ENCODE peak calls at places on chromosomes 2 and 18, in eight cellular contexts. N is HFF-Myc; F is activated CD4-positive, alpha-beta T cell treated with anti-CD3 and anti-CD28 coated beads for 36 hours; B is hippocampal formation; T is EL; U is SW480; K is effector CD4-positive, alpha-beta T cell; H is dermis microvascular lymphatic vessel endothelial cell. Q is an unnamed sample.

GRCh38 chr2:74181739-74182138 is 3.1 kb upstream of the MOB1A start:
- DNase-seq in N (no peak), T (peak), U (no peak), H (no peak), F (no peak), K (no peak), B (peak), Q (no peak)

GRCh38 chr18:21257383-21257782 is 15.4 kb downstream of the GREB1L start:
- DNase-seq in U (peak), T (peak), N (no peak), H (no peak), B (no peak), K (no peak), F (no peak), Q (peak)

GRCh38 chr2:65232636-65233035 is 5.0 kb downstream of the ACTR2 start:
- DNase-seq in T (peak), H (no peak), B (no peak), N (no peak), U (no peak), K (no peak), F (no peak), Q (peak)

GRCh38 chr2:203759692-203760365 is 53.4 kb downstream of the CD28 start:
- DNase-seq in F (no peak), N (peak), B (no peak), K (no peak), H (no peak), U (no peak), T (peak), Q (peak)

GRCh38 chr2:10591207-10591606 is 98.6 kb downstream of the NOL10 start:
- DNase-seq in T (peak), H (no peak), U (no peak), K (no peak), F (no peak), B (no peak), N (no peak), Q (peak)

GRCh38 chr2:190713476-190713875 is 64.6 kb downstream of the NAB1 start:
- DNase-seq in N (no peak), B (no peak), K (no peak), H (no peak), U (no peak), T (no peak), F (no peak), Q (peak)

GRCh38 chr2:201008000-201008829 is 44.8 kb upstream of the ORC2 start:
- DNase-seq in K (no peak), U (no peak), F (no peak), N (no peak), T (no peak), H (no peak), B (no peak), Q (no peak)

GRCh38 chr18:48000701-48001100 is 70.2 kb upstream of the SMAD2 start:
- DNase-seq in H (no peak), F (no peak), N (no peak), B (no peak), U (peak), K (no peak), T (no peak), Q (no peak)

GRCh38 chr2:2270808-2271415 is 60.2 kb downstream of the MYT1L start:
- DNase-seq in N (no peak), F (no peak), T (peak), B (no peak), H (no peak), K (no peak), U (no peak), Q (no peak)

GRCh38 chr2:239809391-239809790 is 215.8 kb downstream of the NDUFA10 start:
- DNase-seq in K (no peak), B (no peak), T (no peak), N (no peak), H (no peak), U (no peak), F (no peak), Q (no peak)

GRCh38 chr2:75865702-75866101 is 155.0 kb upstream of the GCFC2 start:
- DNase-seq in T (no peak), B (no peak), F (no peak), K (no peak), U (no peak), H (no peak), N (no peak), Q (no peak)

GRCh38 chr2:235051436-235052260 is 99.8 kb downstream of the SH3BP4 start:
- DNase-seq in F (no peak), U (no peak), B (no peak), H (no peak), N (no peak), T (no peak), K (no peak), Q (peak)

GRCh38 chr18:76494541-76495403 is at the start of gene ZNF516:
- DNase-seq in T (peak), F (peak), U (no peak), N (no peak), B (no peak), K (no peak), H (no peak), Q (peak)

GRCh38 chr2:225282858-225283693 is 116.4 kb upstream of the NYAP2 start:
- DNase-seq in N (no peak), H (no peak), B (no peak), U (peak), F (peak), K (peak), T (peak), Q (peak)

GRCh38 chr2:1855150-1855549 is 110.8 kb upstream of the PXDN start:
- DNase-seq in U (no peak), K (no peak), F (no peak), H (no peak), N (no peak), T (no peak), B (no peak), Q (peak)

GRCh38 chr18:23958036-23958435 is 56.5 kb upstream of the TTC39C start:
- DNase-seq in F (no peak), T (no peak), N (no peak), H (no peak), B (no peak), U (no peak), K (no peak), Q (peak)

GRCh38 chr2:220259656-220260055 is 632.2 kb downstream of the SLC4A3 start:
- DNase-seq in T (no peak), U (no peak), H (no peak), K (no peak), F (no peak), N (no peak), B (no peak), Q (no peak)

GRCh38 chr2:191486584-191487320 is 191.2 kb upstream of the NABP1 start:
- DNase-seq in H (no peak), U (peak), T (peak), B (no peak), N (peak), F (peak), K (no peak), Q (peak)

GRCh38 chr2:11985817-11986566 is 239.6 kb downstream of the LPIN1 start:
- DNase-seq in H (no peak), N (no peak), B (no peak), T (no peak), K (no peak), U (no peak), F (no peak), Q (no peak)

GRCh38 chr2:64943387-64944150 is 45.6 kb upstream of the SLC1A4 start:
- DNase-seq in K (no peak), T (no peak), B (peak), N (peak), U (no peak), H (no peak), F (no peak), Q (peak)

GRCh38 chr18:47775961-47776360 is 154.5 kb downstream of the SMAD2 start:
- DNase-seq in F (no peak), B (peak), K (no peak), T (peak), N (no peak), H (no peak), U (no peak), Q (no peak)

GRCh38 chr2:152716805-152717241 is 438 bp downstream of the PRPF40A start:
- DNase-seq in F (peak), U (peak), N (no peak), T (no peak), B (no peak), H (no peak), K (peak), Q (peak)

GRCh38 chr2:112031916-112032582 is 23.0 kb upstream of the TMEM87B start:
- DNase-seq in N (no peak), K (no peak), T (peak), F (no peak), H (no peak), U (no peak), B (no peak), Q (peak)

GRCh38 chr2:230586328-230586982 is 126.2 kb upstream of the CAB39 start:
- DNase-seq in H (no peak), B (no peak), K (no peak), U (no peak), N (no peak), T (peak), F (no peak), Q (peak)

GRCh38 chr18:23619388-23619873 is 33.1 kb upstream of the NPC1 start:
- DNase-seq in B (no peak), N (no peak), U (no peak), K (no peak), H (no peak), T (peak), F (peak), Q (peak)

GRCh38 chr2:147623328-147623727 is 221.5 kb upstream of the ACVR2A start:
- DNase-seq in T (peak), K (no peak), H (no peak), U (peak), F (peak), N (no peak), B (no peak), Q (no peak)

GRCh38 chr2:222306393-222307137 is 7.8 kb upstream of the PAX3 start:
- DNase-seq in N (no peak), H (no peak), T (no peak), B (no peak), U (peak), F (no peak), K (no peak), Q (no peak)

GRCh38 chr18:52992041-52992440 is 652.0 kb downstream of the DCC start:
- DNase-seq in U (no peak), F (no peak), H (no peak), N (no peak), B (no peak), K (no peak), T (no peak), Q (no peak)